ENCODE peak calls at places on chromosomes 2 and 18, in seven cellular contexts. One of them, this sample, is unnamed.

GRCh38 chr18:8341481-8342230 is 267.6 kb upstream of the RAB12 start:
- DNase-seq in H9: no peak
- DNase-seq in mesenchymal stem cell: peak; percentile 48
- DNase-seq in trophoblast cell: peak; percentile 11
- DNase-seq in IMR-90: peak; percentile 75
- DNase-seq in mesendoderm: peak; percentile 25
- DNase-seq in H1: no peak
- DNase-seq in this sample: no peak

GRCh38 chr2:11560806-11561205 is 27.0 kb downstream of the GREB1 start:
- DNase-seq in H9: no peak
- DNase-seq in H1: no peak
- DNase-seq in IMR-90: no peak
- DNase-seq in mesendoderm: no peak
- DNase-seq in mesenchymal stem cell: no peak
- DNase-seq in trophoblast cell: no peak
- DNase-seq in this sample: no peak

GRCh38 chr2:168758970-168759820 is 43.2 kb upstream of the NOSTRIN start:
- DNase-seq in mesenchymal stem cell: peak; percentile 65
- DNase-seq in trophoblast cell: peak; percentile 76
- DNase-seq in mesendoderm: peak; percentile 66
- DNase-seq in H1: no peak
- DNase-seq in IMR-90: peak; percentile 59
- DNase-seq in H9: no peak
- DNase-seq in this sample: peak; percentile 9

GRCh38 chr2:205682239-205683021 is at the start of gene NRP2:
- DNase-seq in mesendoderm: peak; percentile 96
- DNase-seq in H1: peak; percentile 83
- DNase-seq in H9: peak; percentile 90
- DNase-seq in trophoblast cell: peak; percentile 66
- DNase-seq in IMR-90: peak; percentile 89
- DNase-seq in mesenchymal stem cell: peak; percentile 92
- DNase-seq in this sample: peak; percentile 84

GRCh38 chr2:241818943-241819270 is 9.9 kb downstream of the NEU4 start:
- DNase-seq in mesenchymal stem cell: no peak
- DNase-seq in IMR-90: no peak
- DNase-seq in mesendoderm: no peak
- DNase-seq in H1: no peak
- DNase-seq in trophoblast cell: no peak
- DNase-seq in H9: no peak
- DNase-seq in this sample: no peak

GRCh38 chr2:143686585-143687164 is 557.5 kb downstream of the ARHGAP15 start:
- DNase-seq in H9: no peak
- DNase-seq in mesenchymal stem cell: peak; percentile 28
- DNase-seq in IMR-90: peak; percentile 43
- DNase-seq in mesendoderm: peak; percentile 67
- DNase-seq in trophoblast cell: peak; percentile 57
- DNase-seq in H1: no peak
- DNase-seq in this sample: peak; percentile 17

GRCh38 chr2:120485096-120485495 is 139.2 kb downstream of the INHBB start:
- DNase-seq in H9: no peak
- DNase-seq in mesendoderm: no peak
- DNase-seq in mesenchymal stem cell: no peak
- DNase-seq in IMR-90: no peak
- DNase-seq in H1: no peak
- DNase-seq in trophoblast cell: no peak
- DNase-seq in this sample: no peak

GRCh38 chr18:50579061-50579774 is 19.3 kb downstream of the MAPK4 start:
- DNase-seq in mesenchymal stem cell: no peak
- DNase-seq in H9: no peak
- DNase-seq in mesendoderm: no peak
- DNase-seq in H1: no peak
- DNase-seq in trophoblast cell: no peak
- DNase-seq in IMR-90: no peak
- DNase-seq in this sample: no peak

GRCh38 chr2:3738454-3738853 is 35.1 kb downstream of the DCDC2C start:
- DNase-seq in IMR-90: peak; percentile 54
- DNase-seq in trophoblast cell: peak; percentile 44
- DNase-seq in H9: peak; percentile 50
- DNase-seq in mesendoderm: peak; percentile 72
- DNase-seq in H1: no peak
- DNase-seq in mesenchymal stem cell: peak; percentile 1
- DNase-seq in this sample: no peak

GRCh38 chr2:165401285-165401852 is 68.1 kb upstream of the CSRNP3 start:
- DNase-seq in mesenchymal stem cell: peak; percentile 71
- DNase-seq in H9: no peak
- DNase-seq in trophoblast cell: peak; percentile 84
- DNase-seq in mesendoderm: peak; percentile 74
- DNase-seq in H1: no peak
- DNase-seq in IMR-90: peak; percentile 79
- DNase-seq in this sample: peak; percentile 52

GRCh38 chr2:157082950-157083349 is 174.6 kb upstream of the GALNT5 start:
- DNase-seq in IMR-90: no peak
- DNase-seq in H9: no peak
- DNase-seq in H1: no peak
- DNase-seq in trophoblast cell: no peak
- DNase-seq in mesenchymal stem cell: no peak
- DNase-seq in mesendoderm: peak; percentile 76
- DNase-seq in this sample: no peak

GRCh38 chr2:10933700-10934225 is 22.0 kb downstream of the KCNF1 start:
- DNase-seq in mesendoderm: no peak
- DNase-seq in IMR-90: no peak
- DNase-seq in H1: no peak
- DNase-seq in mesenchymal stem cell: no peak
- DNase-seq in H9: no peak
- DNase-seq in trophoblast cell: no peak
- DNase-seq in this sample: no peak

DNA sequence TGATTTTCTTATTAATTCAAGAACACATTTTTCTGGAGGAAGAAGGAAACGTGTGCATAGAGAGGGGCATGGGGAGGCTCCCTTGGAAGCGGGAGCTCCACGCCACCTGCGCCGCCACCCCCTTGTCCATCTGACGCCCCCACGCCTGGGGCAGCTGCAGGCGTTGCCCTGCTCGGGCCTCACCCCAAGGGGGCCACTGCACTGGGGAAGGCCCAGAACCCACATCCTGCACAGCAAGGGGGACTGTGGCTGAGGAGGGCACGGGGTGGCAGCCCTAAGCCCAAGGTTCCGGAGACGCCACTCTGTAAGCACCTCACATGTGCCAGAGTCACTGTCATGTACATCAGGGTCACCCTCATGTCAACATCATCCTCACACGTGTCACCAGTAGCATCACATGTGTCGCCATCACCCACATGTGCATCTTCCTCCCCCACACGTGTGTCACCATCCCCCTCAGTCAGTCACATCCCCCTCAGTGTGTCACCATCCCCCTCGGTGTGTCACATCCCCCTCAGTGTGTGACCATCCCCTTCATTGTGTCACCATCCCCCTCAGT is 486.7 kb upstream of the SALL3 start:
- DNase-seq in mesendoderm: no peak
- DNase-seq in H1: no peak
- DNase-seq in mesenchymal stem cell: no peak
- DNase-seq in trophoblast cell: no peak
- DNase-seq in IMR-90: no peak
- DNase-seq in H9: no peak
- DNase-seq in this sample: no peak
- H2BK120ac ChIP-seq in mesendoderm: no peak overlapping the region
- H2BK120ac ChIP-seq in H1: no peak overlapping the region
- H2BK120ac ChIP-seq in mesenchymal stem cell: no peak overlapping the region
- H2BK120ac ChIP-seq in trophoblast cell: no peak overlapping the region
- H2BK120ac ChIP-seq in IMR-90: no peak overlapping the region
- H2BK120ac ChIP-seq in H9: no peak overlapping the region
- H2BK120ac ChIP-seq in this sample: no peak overlapping the region

GRCh38 chr2:198657520-198658121 is 800.1 kb downstream of the SATB2 start:
- DNase-seq in H1: no peak
- DNase-seq in mesendoderm: peak; percentile 33
- DNase-seq in trophoblast cell: peak; percentile 40
- DNase-seq in H9: no peak
- DNase-seq in IMR-90: peak; percentile 29
- DNase-seq in mesenchymal stem cell: peak; percentile 16
- DNase-seq in this sample: peak; percentile 8
- H2BK120ac ChIP-seq in H1: no peak overlapping the region
- H2BK120ac ChIP-seq in mesendoderm: no peak overlapping the region
- H2BK120ac ChIP-seq in trophoblast cell: no peak overlapping the region
- H2BK120ac ChIP-seq in H9: no peak overlapping the region
- H2BK120ac ChIP-seq in IMR-90: no peak overlapping the region
- H2BK120ac ChIP-seq in mesenchymal stem cell: no peak overlapping the region
- H2BK120ac ChIP-seq in this sample: no peak overlapping the region

DNA sequence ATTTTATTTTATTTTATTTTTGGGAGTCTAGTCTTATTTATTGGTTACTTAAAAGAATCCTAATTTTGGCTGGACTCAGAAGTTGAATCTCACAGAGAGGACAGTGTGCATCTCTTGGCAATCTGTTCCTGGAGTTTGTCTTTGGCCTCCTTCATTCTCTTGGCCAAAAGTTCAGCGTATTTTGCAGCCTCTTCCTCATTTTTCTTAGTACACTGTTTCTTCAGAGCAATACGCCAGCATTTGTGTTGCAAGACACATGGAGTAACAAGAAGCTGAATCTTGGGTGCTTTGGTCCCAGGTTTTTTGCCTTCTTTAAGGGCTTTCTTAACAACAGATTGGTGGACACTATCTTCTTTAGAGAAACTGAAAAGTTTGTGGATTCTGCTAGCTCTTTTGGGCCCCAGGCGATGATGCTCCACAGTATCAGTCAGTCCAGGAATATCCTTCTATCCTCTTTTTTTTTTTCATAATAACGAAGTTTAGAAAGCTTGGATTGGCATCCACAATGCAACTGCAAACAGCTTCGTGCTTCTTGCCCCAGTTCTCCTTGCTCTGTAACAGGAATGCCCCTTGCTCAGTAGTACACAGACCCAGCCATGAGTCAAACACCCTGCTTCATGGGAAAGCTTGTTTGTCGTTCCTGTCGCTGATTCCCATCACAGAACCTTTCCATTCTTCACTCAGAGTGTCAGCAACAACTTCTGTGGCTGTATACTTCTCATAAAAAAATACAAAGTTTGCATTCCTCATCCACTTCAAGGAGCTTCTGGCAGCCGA is 34.8 kb upstream of the RFX8 start:
- DNase-seq in IMR-90: no peak
- DNase-seq in mesendoderm: no peak
- DNase-seq in H1: no peak
- DNase-seq in mesenchymal stem cell: no peak
- DNase-seq in trophoblast cell: peak; percentile 58
- DNase-seq in H9: no peak
- DNase-seq in this sample: no peak
- H2BK120ac ChIP-seq in IMR-90: peak overlapping the region; percentile 12
- H2BK120ac ChIP-seq in mesendoderm: no peak overlapping the region
- H2BK120ac ChIP-seq in H1: no peak overlapping the region
- H2BK120ac ChIP-seq in mesenchymal stem cell: no peak overlapping the region
- H2BK120ac ChIP-seq in trophoblast cell: no peak overlapping the region
- H2BK120ac ChIP-seq in H9: no peak overlapping the region
- H2BK120ac ChIP-seq in this sample: no peak overlapping the region

GRCh38 chr2:71100195-71100964 is 29.6 kb downstream of the MCEE start:
- DNase-seq in mesendoderm: peak; percentile 72
- DNase-seq in H9: peak; percentile 66
- DNase-seq in mesenchymal stem cell: peak; percentile 62
- DNase-seq in IMR-90: peak; percentile 70
- DNase-seq in H1: peak; percentile 84
- DNase-seq in trophoblast cell: peak; percentile 77
- DNase-seq in this sample: peak; percentile 29

GRCh38 chr2:71102981-71103681 is 26.9 kb downstream of the MCEE start:
- DNase-seq in H1: no peak
- DNase-seq in H9: peak; percentile 72
- DNase-seq in IMR-90: no peak
- DNase-seq in mesenchymal stem cell: no peak
- DNase-seq in trophoblast cell: peak; percentile 49
- DNase-seq in mesendoderm: peak; percentile 94
- DNase-seq in this sample: no peak

GRCh38 chr2:71101656-71102055 is 28.4 kb downstream of the MCEE start:
- DNase-seq in trophoblast cell: no peak
- DNase-seq in mesendoderm: no peak
- DNase-seq in mesenchymal stem cell: peak; percentile 92
- DNase-seq in H1: no peak
- DNase-seq in IMR-90: peak; percentile 94
- DNase-seq in H9: no peak
- DNase-seq in this sample: no peak
- H2BK120ac ChIP-seq in trophoblast cell: no peak overlapping the region
- H2BK120ac ChIP-seq in mesendoderm: no peak overlapping the region
- H2BK120ac ChIP-seq in mesenchymal stem cell: no peak overlapping the region
- H2BK120ac ChIP-seq in H1: no peak overlapping the region
- H2BK120ac ChIP-seq in IMR-90: no peak overlapping the region
- H2BK120ac ChIP-seq in H9: no peak overlapping the region
- H2BK120ac ChIP-seq in this sample: no peak overlapping the region

GRCh38 chr2:80459028-80459427 is 154.5 kb upstream of the LRRTM1 start:
- DNase-seq in mesendoderm: peak; percentile 29
- DNase-seq in H9: no peak
- DNase-seq in H1: no peak
- DNase-seq in mesenchymal stem cell: no peak
- DNase-seq in trophoblast cell: no peak
- DNase-seq in IMR-90: no peak
- DNase-seq in this sample: no peak
- H2BK120ac ChIP-seq in mesendoderm: no peak overlapping the region
- H2BK120ac ChIP-seq in H9: no peak overlapping the region
- H2BK120ac ChIP-seq in H1: no peak overlapping the region
- H2BK120ac ChIP-seq in mesenchymal stem cell: no peak overlapping the region
- H2BK120ac ChIP-seq in trophoblast cell: no peak overlapping the region
- H2BK120ac ChIP-seq in IMR-90: no peak overlapping the region
- H2BK120ac ChIP-seq in this sample: no peak overlapping the region

GRCh38 chr2:30421551-30422436 is 25.3 kb upstream of the LCLAT1 start:
- DNase-seq in IMR-90: peak; percentile 84
- DNase-seq in mesendoderm: peak; percentile 73
- DNase-seq in H9: no peak
- DNase-seq in mesenchymal stem cell: peak; percentile 87
- DNase-seq in H1: no peak
- DNase-seq in trophoblast cell: no peak
- DNase-seq in this sample: no peak
- H2BK120ac ChIP-seq in IMR-90: peak overlapping the region; percentile 98
- H2BK120ac ChIP-seq in mesendoderm: no peak overlapping the region
- H2BK120ac ChIP-seq in H9: no peak overlapping the region
- H2BK120ac ChIP-seq in mesenchymal stem cell: peak overlapping the region; percentile 79
- H2BK120ac ChIP-seq in H1: no peak overlapping the region
- H2BK120ac ChIP-seq in trophoblast cell: peak overlapping the region; percentile 57
- H2BK120ac ChIP-seq in this sample: no peak overlapping the region

GRCh38 chr2:237674731-237675276 is 47.4 kb downstream of the LRRFIP1 start:
- DNase-seq in mesendoderm: peak; percentile 92
- DNase-seq in H9: peak; percentile 82
- DNase-seq in H1: peak; percentile 76
- DNase-seq in trophoblast cell: peak; percentile 71
- DNase-seq in mesenchymal stem cell: peak; percentile 94
- DNase-seq in IMR-90: peak; percentile 75
- DNase-seq in this sample: no peak
- H2BK120ac ChIP-seq in mesendoderm: no peak overlapping the region
- H2BK120ac ChIP-seq in H9: no peak overlapping the region
- H2BK120ac ChIP-seq in H1: no peak overlapping the region
- H2BK120ac ChIP-seq in trophoblast cell: no peak overlapping the region
- H2BK120ac ChIP-seq in mesenchymal stem cell: peak overlapping the region; percentile 78
- H2BK120ac ChIP-seq in IMR-90: peak overlapping the region; percentile 51
- H2BK120ac ChIP-seq in this sample: no peak overlapping the region